ENCODE peak calls at places on chromosomes 12 and 14, in eight cellular contexts. G is endothelial cell, S is omental fat pad, C is astrocyte of the spinal cord, N is choroid plexus epithelial cell, V is right atrium auricular region, D is fibroblast of lung, E is HFF-Myc. A is an unnamed sample.

GRCh38 chr14:60310086-60310684 is 61.2 kb downstream of the PPM1A start:
- DNase-seq in G (no peak), S (no peak), V (no peak), C (no peak), E (no peak), N (peak), D (no peak), A (no peak)

GRCh38 chr12:120687570-120688289 is 781 bp downstream of the MLEC start:
- DNase-seq in E (no peak), V (no peak), D (peak), N (peak), S (no peak), C (no peak), G (peak), A (no peak)

GRCh38 chr12:46165191-46165590 is 103.7 kb downstream of the SLC38A1 start:
- DNase-seq in G (no peak), V (no peak), N (no peak), C (no peak), E (no peak), S (no peak), D (no peak), A (no peak)

GRCh38 chr14:95452890-95453712 is 63.3 kb downstream of the SYNE3 start:
- DNase-seq in C (no peak), V (no peak), S (no peak), E (no peak), D (no peak), N (no peak), G (no peak), A (no peak)

GRCh38 chr12:16063728-16064127 is 152.6 kb downstream of the DERA start:
- DNase-seq in E (no peak), G (no peak), D (peak), V (no peak), N (peak), S (no peak), C (no peak), A (no peak)

GRCh38 chr14:76500011-76500410 is 124.1 kb downstream of the ESRRB start:
- DNase-seq in D (peak), V (no peak), N (no peak), C (no peak), E (peak), S (no peak), G (no peak), A (no peak)

GRCh38 chr14:49893309-49894213 is 679 bp downstream of the ARF6 start:
- DNase-seq in C (no peak), S (peak), N (peak), G (peak), V (peak), D (peak), E (no peak), A (peak)

GRCh38 chr14:25904446-25904845 is 693.4 kb downstream of the NOVA1 start:
- DNase-seq in S (no peak), G (no peak), E (no peak), C (no peak), D (no peak), V (no peak), N (peak), A (no peak)

GRCh38 chr14:93317836-93318807 is 14.7 kb downstream of the BTBD7 start:
- DNase-seq in V (no peak), S (no peak), N (peak), G (no peak), D (peak), C (peak), E (no peak), A (no peak)

GRCh38 chr12:110661337-110661972 is 27.5 kb downstream of the HVCN1 start:
- DNase-seq in N (no peak), C (no peak), E (no peak), D (no peak), G (no peak), V (no peak), S (no peak), A (no peak)

GRCh38 chr14:50560929-50561280 is 960 bp downstream of the ATL1 start:
- DNase-seq in N (peak), G (peak), D (peak), E (no peak), V (peak), C (peak), S (peak), A (no peak)

GRCh38 chr12:51443573-51443972 is 18.9 kb downstream of the SLC4A8 start:
- DNase-seq in G (no peak), S (no peak), N (no peak), C (no peak), V (no peak), D (no peak), E (no peak), A (no peak)

GRCh38 chr12:53942467-53942997 is 3.9 kb downstream of the HOXC13 start:
- DNase-seq in V (no peak), C (no peak), S (no peak), D (no peak), E (no peak), N (no peak), G (no peak), A (no peak)

GRCh38 chr14:73943083-73943482 is 6.8 kb downstream of the FAM161B start:
- DNase-seq in G (no peak), S (peak), E (no peak), V (no peak), N (peak), D (peak), C (peak), A (peak)

GRCh38 chr12:24534632-24535031 is 414.3 kb downstream of the BCAT1 start:
- DNase-seq in E (no peak), C (no peak), G (no peak), N (no peak), D (no peak), S (no peak), V (no peak), A (no peak)

GRCh38 chr12:111645433-111645832 is 40.3 kb downstream of the BRAP start:
- DNase-seq in E (no peak), G (no peak), N (peak), S (no peak), V (no peak), D (peak), C (peak), A (no peak)

GRCh38 chr12:105738036-105738435 is 400.7 kb downstream of the NUAK1 start:
- DNase-seq in N (peak), V (peak), G (no peak), E (no peak), D (peak), S (no peak), C (no peak), A (no peak)

GRCh38 chr12:101946233-101946611 is 68.8 kb downstream of the DRAM1 start:
- DNase-seq in S (no peak), E (no peak), D (no peak), V (no peak), G (no peak), C (no peak), N (no peak), A (no peak)

GRCh38 chr12:132470417-132470816 is 19.5 kb upstream of the FBRSL1 start:
- DNase-seq in E (no peak), D (no peak), G (no peak), C (no peak), V (no peak), N (no peak), S (no peak), A (no peak)

GRCh38 chr12:121748218-121748570 is 35.6 kb downstream of the TMEM120B start:
- DNase-seq in N (no peak), G (no peak), D (no peak), C (no peak), V (no peak), E (no peak), S (no peak), A (no peak)

GRCh38 chr12:102565555-102565954 is 85.2 kb upstream of the IGF1 start:
- DNase-seq in G (no peak), D (no peak), S (no peak), E (no peak), N (no peak), V (no peak), C (no peak), A (no peak)

GRCh38 chr12:80659512-80660094 is 47.8 kb upstream of the MYF6 start:
- DNase-seq in C (no peak), E (no peak), N (no peak), D (no peak), V (no peak), S (no peak), G (no peak), A (no peak)

GRCh38 chr12:48783432-48783831 is 5.5 kb downstream of the ADCY6 start:
- DNase-seq in V (no peak), S (no peak), E (no peak), C (no peak), G (no peak), D (no peak), N (no peak), A (no peak)

GRCh38 chr14:103521438-103521961 is 1.1 kb downstream of the CKB start:
- DNase-seq in G (no peak), N (no peak), C (no peak), E (no peak), V (no peak), S (no peak), D (no peak), A (no peak)

GRCh38 chr12:95940514-95940913 is 1.9 kb downstream of the CCDC38 start:
- DNase-seq in N (no peak), V (no peak), C (no peak), E (no peak), S (no peak), D (no peak), G (no peak), A (no peak)

GRCh38 chr12:109709401-109710278 is 4.0 kb upstream of the FAM222A start:
- DNase-seq in S (no peak), E (no peak), V (no peak), D (no peak), G (no peak), N (no peak), C (no peak), A (no peak)

GRCh38 chr14:69151458-69152180 is 1.3 kb downstream of the DCAF5 start:
- DNase-seq in D (peak), G (peak), V (peak), S (peak), C (peak), E (no peak), N (peak), A (no peak)

GRCh38 chr14:69081271-69081670 is 71.6 kb downstream of the DCAF5 start:
- DNase-seq in N (no peak), C (no peak), E (no peak), S (no peak), G (no peak), V (no peak), D (peak), A (no peak)

GRCh38 chr12:2588345-2588744 is 206.4 kb upstream of the FKBP4 start:
- DNase-seq in C (no peak), S (no peak), V (no peak), G (no peak), E (no peak), D (no peak), N (no peak), A (no peak)
- TF ChIP-seq CTCF in C (no peak), S (no peak), V (no peak), G (no peak), E (no peak), D (no peak), N (peak), A (no peak)

GRCh38 chr14:21987937-21988336 is 314.3 kb upstream of the OR4E1 start:
- DNase-seq in S (no peak), D (no peak), G (peak), C (peak), V (no peak), E (no peak), N (peak), A (no peak)
- TF ChIP-seq CTCF in S (no peak), D (peak), G (peak), C (peak), V (no peak), E (peak), N (peak), A (peak)

GRCh38 chr14:96501746-96502620 is at the start of gene PAPOLA:
- DNase-seq in S (peak), N (peak), G (peak), D (peak), V (peak), E (peak), C (peak), A (peak)
- TF ChIP-seq CTCF in S (no peak), N (no peak), G (no peak), D (peak), V (no peak), E (no peak), C (peak), A (no peak)

DNA sequence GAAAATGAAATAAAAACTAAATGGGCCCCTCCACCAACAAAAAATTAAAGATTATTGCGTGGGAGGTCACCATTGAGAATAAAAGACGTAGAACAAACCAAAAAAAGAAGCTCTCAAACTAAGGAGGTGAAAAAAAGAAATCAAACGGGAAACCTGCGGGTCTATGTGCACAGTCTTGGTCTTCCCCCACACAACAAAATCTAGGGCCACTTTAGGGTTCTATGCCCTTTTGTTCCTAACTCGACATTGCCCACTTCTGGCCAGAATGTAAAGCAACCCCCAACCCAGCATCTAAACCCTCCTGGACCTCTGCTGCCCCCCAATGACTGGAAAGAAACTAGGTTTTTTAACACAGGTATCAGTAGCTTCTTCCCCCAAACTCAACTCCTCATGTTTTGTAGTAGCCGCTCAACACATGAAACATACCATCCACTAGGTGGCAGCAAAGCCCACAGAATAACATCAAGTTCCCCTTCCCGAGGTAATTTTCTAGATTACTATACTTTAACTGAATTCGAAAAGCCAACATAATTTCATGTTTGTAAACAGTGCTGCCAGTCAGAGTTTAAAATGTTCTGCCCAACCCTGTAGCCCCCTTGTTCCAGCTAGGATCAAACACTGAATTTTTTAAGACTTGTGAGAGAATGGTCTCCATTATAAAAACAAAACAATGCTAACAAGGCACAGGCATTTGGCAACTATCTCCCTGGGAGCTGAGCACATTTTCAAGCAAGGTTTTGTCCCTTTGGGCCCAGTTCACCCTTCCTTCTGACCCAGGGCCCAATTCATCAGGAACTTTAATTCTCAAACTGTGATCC is 18.7 kb downstream of the DAD1 start:
- DNase-seq in G (peak), N (peak), E (no peak), S (peak), D (peak), V (peak), C (peak), A (peak)
- TF ChIP-seq CTCF in G (peak), N (peak), E (peak), S (peak), D (peak), V (peak), C (peak), A (peak)

GRCh38 chr12:83388551-83388950 is 701.8 kb downstream of the TMTC2 start:
- DNase-seq in G (no peak), E (no peak), S (no peak), V (no peak), D (no peak), N (no peak), C (no peak), A (no peak)

GRCh38 chr12:83390186-83390585 is 703.5 kb downstream of the TMTC2 start:
- DNase-seq in C (no peak), E (no peak), N (no peak), D (no peak), S (no peak), V (no peak), G (no peak), A (no peak)

GRCh38 chr12:83389237-83389996 is 702.7 kb downstream of the TMTC2 start:
- DNase-seq in N (no peak), G (peak), D (no peak), E (no peak), C (no peak), S (no peak), V (no peak), A (no peak)
- TF ChIP-seq CTCF in N (peak), G (peak), D (no peak), E (peak), C (no peak), S (no peak), V (no peak), A (peak)

GRCh38 chr12:122979908-122980191 is 631 bp upstream of the ARL6IP4 start:
- DNase-seq in C (no peak), D (no peak), E (no peak), V (no peak), N (peak), S (no peak), G (no peak), A (no peak)

GRCh38 chr12:122982494-122982850 is 2.0 kb downstream of the ARL6IP4 start:
- DNase-seq in V (no peak), S (no peak), D (no peak), E (no peak), G (no peak), N (no peak), C (no peak), A (no peak)

GRCh38 chr12:122981587-122982493 is 1.4 kb downstream of the ARL6IP4 start:
- DNase-seq in S (no peak), G (no peak), E (no peak), V (no peak), C (no peak), N (no peak), D (peak), A (no peak)

GRCh38 chr12:122980192-122981035 is at the start of gene ARL6IP4:
- DNase-seq in N (peak), D (peak), C (peak), S (no peak), V (no peak), E (no peak), G (peak), A (no peak)

DNA sequence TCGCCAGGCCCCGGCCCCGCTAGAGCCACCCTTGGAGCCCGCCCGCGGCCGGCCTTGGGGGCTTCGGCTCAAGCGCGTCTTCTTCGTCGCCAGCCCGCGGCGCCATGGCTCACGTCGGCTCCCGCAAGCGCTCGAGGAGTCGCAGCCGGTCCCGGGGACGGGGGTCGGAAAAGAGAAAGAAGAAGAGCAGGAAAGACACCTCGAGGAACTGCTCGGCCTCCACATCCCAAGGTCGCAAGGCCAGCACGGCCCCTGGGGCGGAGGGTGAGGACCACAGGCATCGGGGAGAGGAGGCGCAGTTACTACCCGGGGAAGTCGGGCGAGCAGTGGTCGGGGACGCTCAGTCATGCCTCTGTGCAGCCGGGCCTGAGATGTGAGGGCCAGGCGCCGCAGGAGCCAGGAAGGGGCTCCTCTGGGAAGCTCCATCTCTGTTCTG is 573 bp downstream of the ARL6IP4 start:
- DNase-seq in E (no peak), V (no peak), G (peak), D (peak), S (no peak), C (no peak), N (peak), A (no peak)
- TF ChIP-seq CTCF in E (no peak), V (no peak), G (no peak), D (no peak), S (no peak), C (no peak), N (no peak), A (no peak)